ENCODE peak calls at places on chromosomes 11 and 22, in nine cellular contexts. N is T-cell, O is stromal cell of bone marrow, U is ACHN, G is ovary, P is H54, Z is EL, F is activated T-cell treated with anti-CD3 and anti-CD28 coated beads for 1 hour, C is GM19239. H is an unnamed sample.

GRCh38 chr11:27385245-27385644 is 22.2 kb upstream of the CCDC34 start:
- DNase-seq in N (no peak), U (peak; percentile 64), F (no peak), O (peak; percentile 68), G (no peak), C (no peak), P (peak; percentile 38), Z (peak; percentile 91), H (no peak)

GRCh38 chr11:45803981-45804805 is 756 bp upstream of the SLC35C1 start:
- DNase-seq in C (no peak), N (peak; percentile 36), G (peak; percentile 85), U (peak; percentile 54), Z (peak; percentile 57), F (peak; percentile 49), P (peak; percentile 55), O (no peak), H (peak; percentile 78)

GRCh38 chr11:103794262-103794661 is 242.2 kb upstream of the DDI1 start:
- DNase-seq in N (no peak), C (no peak), U (no peak), O (peak; percentile 41), Z (no peak), G (no peak), P (no peak), F (no peak), H (no peak)

GRCh38 chr22:49688516-49689254 is 139.0 kb downstream of the BRD1 start:
- DNase-seq in N (no peak), P (no peak), Z (no peak), C (no peak), G (no peak), O (no peak), F (no peak), U (no peak), H (no peak)

GRCh38 chr11:74820763-74821162 is 72.1 kb downstream of the RNF169 start:
- DNase-seq in P (peak; percentile 54), N (no peak), C (no peak), F (no peak), G (no peak), U (peak; percentile 41), O (peak; percentile 87), Z (peak; percentile 94), H (peak; percentile 58)

GRCh38 chr22:22866381-22867111 is 21.1 kb upstream of the IGLL5 start:
- DNase-seq in O (peak; percentile 27), F (no peak), P (no peak), Z (no peak), C (no peak), N (no peak), G (no peak), U (no peak), H (no peak)

GRCh38 chr11:128901655-128902514 is 10.7 kb downstream of the KCNJ5 start:
- DNase-seq in O (no peak), Z (no peak), F (no peak), N (no peak), U (no peak), P (no peak), G (no peak), C (no peak), H (no peak)

GRCh38 chr22:36819112-36819511 is 2.3 kb upstream of the PVALB start:
- DNase-seq in F (no peak), C (no peak), U (no peak), N (no peak), Z (no peak), G (no peak), P (no peak), O (no peak), H (no peak)

GRCh38 chr22:45891021-45891421 is 85.9 kb downstream of the WNT7B start:
- DNase-seq in Z (no peak), N (no peak), U (no peak), C (no peak), G (no peak), O (no peak), F (no peak), P (no peak), H (no peak)

H was measured in RKO.